ENCODE peak calls at places on chromosome 18, in ten cellular contexts. F, P, O, R, M, H, K, S, C and E are unnamed samples.

GRCh38 chr18:46315187-46315586 is 211.0 kb downstream of the HAUS1 start:
- DNase-seq in F (no peak), O (no peak), H (no peak), K (no peak), C (no peak), R (no peak), S (no peak), M (no peak), P (no peak), E (no peak)

GRCh38 chr18:79400591-79401381 is 5.1 kb downstream of the NFATC1 start:
- DNase-seq in M (no peak), P (no peak), H (no peak), C (no peak), R (no peak), K (no peak), F (peak; percentile 81), O (peak; percentile 34), S (peak; percentile 34), E (no peak)

GRCh38 chr18:51151568-51152511 is 45.6 kb downstream of the MEX3C start:
- DNase-seq in M (no peak), K (no peak), P (no peak), C (no peak), R (no peak), F (no peak), H (no peak), S (no peak), O (peak; percentile 51), E (no peak)

GRCh38 chr18:3226048-3226447 is 6.3 kb upstream of the MYOM1 start:
- DNase-seq in H (no peak), F (no peak), K (no peak), O (no peak), P (no peak), R (no peak), C (no peak), S (no peak), M (no peak), E (no peak)

GRCh38 chr18:73975266-73975665 is 172.4 kb downstream of the FBXO15 start:
- DNase-seq in R (no peak), H (peak; percentile 50), K (no peak), O (no peak), P (no peak), S (no peak), C (no peak), F (no peak), M (no peak), E (no peak)

GRCh38 chr18:75727479-75727878 is 300.0 kb upstream of the SMIM21 start:
- DNase-seq in R (peak; percentile 48), S (peak; percentile 63), F (peak; percentile 87), O (no peak), P (no peak), C (peak; percentile 68), H (no peak), M (no peak), K (peak; percentile 19), E (no peak)

GRCh38 chr18:56835331-56835730 is 184.2 kb downstream of the WDR7 start:
- DNase-seq in M (no peak), K (no peak), R (no peak), S (no peak), C (no peak), H (no peak), P (no peak), O (no peak), F (no peak), E (no peak)

GRCh38 chr18:78407456-78407823 is 572.2 kb upstream of the SALL3 start:
- DNase-seq in R (peak; percentile 36), F (no peak), K (no peak), M (no peak), H (no peak), C (no peak), O (no peak), S (no peak), P (no peak), E (no peak)

GRCh38 chr18:57813245-57813644 is 10.1 kb upstream of the ATP8B1 start:
- DNase-seq in M (no peak), F (no peak), S (no peak), K (peak; percentile 70), P (no peak), H (no peak), O (no peak), C (no peak), R (no peak), E (peak; percentile 68)

GRCh38 chr18:54888933-54889332 is 60.7 kb downstream of the RAB27B start:
- DNase-seq in F (no peak), O (no peak), S (no peak), M (no peak), R (no peak), H (no peak), C (no peak), K (no peak), P (no peak), E (no peak)

GRCh38 chr18:78884502-78884901 is 95.1 kb upstream of the SALL3 start:
- DNase-seq in P (no peak), C (no peak), O (no peak), K (no peak), F (peak; percentile 63), R (no peak), H (no peak), M (no peak), S (no peak), E (peak; percentile 5)

GRCh38 chr18:21361297-21361880 is 119.4 kb downstream of the GREB1L start:
- DNase-seq in M (no peak), C (peak; percentile 9), R (no peak), F (no peak), K (no peak), H (no peak), O (no peak), S (peak; percentile 52), P (no peak), E (no peak)

DNA sequence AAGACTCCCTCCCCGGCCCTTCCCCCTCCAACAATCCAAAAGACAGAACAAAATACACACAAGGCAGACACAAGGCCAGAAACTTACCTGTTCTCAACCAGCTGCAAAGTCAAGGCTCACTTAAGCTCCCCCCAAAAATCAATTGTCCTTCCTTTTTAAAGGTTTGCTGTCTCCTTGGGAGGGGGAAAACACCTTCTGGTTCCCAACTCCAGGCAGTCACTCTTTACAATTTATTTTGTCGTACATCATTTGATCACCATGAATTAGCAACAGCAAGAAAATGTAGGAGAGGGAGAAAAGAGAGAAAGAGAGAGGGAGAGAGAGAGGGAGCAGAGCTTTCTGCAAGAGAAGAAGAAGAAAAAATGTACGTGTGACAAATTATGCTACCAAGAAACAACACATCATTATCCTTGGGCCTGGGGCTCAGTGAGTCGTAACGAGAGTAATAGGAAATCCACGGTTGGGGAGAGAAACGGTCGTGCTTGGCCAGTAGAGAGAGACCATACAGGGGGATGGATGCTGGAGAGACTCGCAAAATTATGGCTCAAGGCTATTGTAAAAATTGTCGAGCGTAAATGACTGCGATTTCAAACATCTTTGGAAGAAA is at the start of gene KLHL14:
- DNase-seq in O (no peak), C (peak; percentile 81), F (peak; percentile 70), H (no peak), M (no peak), R (no peak), P (no peak), S (no peak), K (no peak), E (no peak)
- H3K27ac ChIP-seq in O (no peak within 1 kb of the TSS), C (peak within 1 kb of the TSS; percentile 96), F (peak within 1 kb of the TSS; percentile 72), H (no peak within 1 kb of the TSS), M (no peak within 1 kb of the TSS), R (no peak within 1 kb of the TSS), P (no peak within 1 kb of the TSS), S (peak within 1 kb of the TSS; percentile 87), K (no peak within 1 kb of the TSS), E (no peak within 1 kb of the TSS)

GRCh38 chr18:63259581-63259830 is 60.1 kb downstream of the BCL2 start:
- DNase-seq in M (no peak), O (no peak), S (no peak), P (no peak), F (no peak), K (no peak), R (no peak), H (no peak), C (no peak), E (no peak)
- H3K27ac ChIP-seq in M (peak overlapping the region; percentile 91), O (no peak overlapping the region), S (no peak overlapping the region), P (no peak overlapping the region), F (no peak overlapping the region), K (no peak overlapping the region), R (no peak overlapping the region), H (no peak overlapping the region), C (no peak overlapping the region), E (no peak overlapping the region)

GRCh38 chr18:36075862-36076587 is 8.7 kb upstream of the RPRD1A start:
- DNase-seq in M (no peak), F (no peak), O (no peak), C (peak; percentile 76), K (peak; percentile 69), R (no peak), P (no peak), H (no peak), S (no peak), E (peak; percentile 85)

GRCh38 chr18:36073676-36074075 is 6.3 kb upstream of the RPRD1A start:
- DNase-seq in H (no peak), F (no peak), S (no peak), P (no peak), R (no peak), C (no peak), K (no peak), O (no peak), M (no peak), E (no peak)

GRCh38 chr18:36074435-36074834 is 7.1 kb upstream of the RPRD1A start:
- DNase-seq in C (no peak), F (no peak), M (no peak), R (no peak), S (no peak), P (no peak), H (no peak), K (no peak), O (no peak), E (no peak)

GRCh38 chr18:36083729-36084128 is 16.4 kb upstream of the RPRD1A start:
- DNase-seq in M (no peak), O (no peak), K (no peak), H (no peak), F (peak; percentile 73), P (no peak), S (no peak), R (no peak), C (no peak), E (no peak)

DNA sequence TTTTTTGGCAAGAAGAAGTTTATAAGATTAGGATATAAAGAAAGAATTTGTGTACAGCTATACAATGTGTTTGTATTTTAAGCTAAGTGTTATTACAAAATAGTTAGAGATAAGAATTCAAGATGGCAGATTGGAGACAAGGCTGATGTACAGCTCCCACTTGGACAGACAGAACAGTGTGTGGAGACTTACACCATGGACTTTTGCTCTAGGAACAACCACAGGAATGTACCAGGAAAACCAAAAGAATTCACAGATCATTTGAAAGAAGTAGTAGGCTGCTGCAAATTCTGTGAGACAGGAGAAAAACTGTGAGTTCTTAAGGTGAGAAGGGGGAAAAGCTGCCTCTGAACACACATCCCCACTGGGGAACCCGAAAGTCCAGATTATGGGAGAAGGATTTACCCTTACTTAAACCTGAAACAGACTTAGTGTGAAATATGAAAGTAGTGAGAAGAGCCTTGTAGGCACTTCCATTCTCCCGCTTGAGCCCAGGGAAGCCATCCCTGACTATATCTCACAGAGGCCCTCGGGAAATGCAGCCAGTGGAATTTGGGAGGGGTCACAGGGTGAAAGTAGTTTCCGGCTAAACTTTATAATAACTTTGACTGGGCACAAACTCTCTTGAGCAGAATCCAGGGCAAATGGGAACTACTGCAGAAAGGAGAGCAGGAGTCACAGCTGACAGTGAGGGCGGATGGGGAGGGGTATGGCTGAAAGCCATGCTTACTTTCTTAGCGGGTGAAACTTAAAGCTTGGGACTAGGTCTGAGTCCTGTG is 11.6 kb upstream of the RPRD1A start:
- DNase-seq in H (no peak), P (no peak), K (no peak), R (no peak), O (no peak), F (no peak), C (no peak), S (no peak), M (no peak), E (no peak)
- H3K27ac ChIP-seq in H (no peak overlapping the region), P (no peak overlapping the region), K (no peak overlapping the region), R (no peak overlapping the region), O (no peak overlapping the region), F (no peak overlapping the region), C (no peak overlapping the region), S (no peak overlapping the region), M (no peak overlapping the region), E (no peak overlapping the region)

GRCh38 chr18:9104244-9104901 is 1.9 kb downstream of the NDUFV2 start:
- DNase-seq in M (no peak), F (no peak), R (no peak), K (peak; percentile 32), S (no peak), H (no peak), O (no peak), C (no peak), P (no peak), E (no peak)
- H3K27ac ChIP-seq in M (peak overlapping the region; percentile 88), F (no peak overlapping the region), R (peak overlapping the region; percentile 92), K (peak overlapping the region; percentile 95), S (peak overlapping the region; percentile 98), H (peak overlapping the region; percentile 95), O (peak overlapping the region; percentile 69), C (no peak overlapping the region), P (peak overlapping the region; percentile 97), E (peak overlapping the region; percentile 91)